ENCODE peak calls at places on chromosomes 5 and 9, in nine cellular contexts. One of them, this sample, is unnamed.

GRCh38 chr5:180646289-180646962 is 3.0 kb downstream of the FLT4 start:
- DNase-seq in NCI-H1092: no peak
- DNase-seq in HT1080: no peak
- DNase-seq in neuronal stem cell: no peak
- DNase-seq in glutamatergic neuron: no peak
- DNase-seq in nephron progenitor cell: no peak
- DNase-seq in tibial artery: no peak
- DNase-seq in MCF 10A: no peak
- DNase-seq in NCI-H146: no peak
- DNase-seq in this sample: no peak

GRCh38 chr5:68194405-68194804 is 21.2 kb upstream of the PIK3R1 start:
- DNase-seq in NCI-H1092: no peak
- DNase-seq in HT1080: no peak
- DNase-seq in neuronal stem cell: no peak
- DNase-seq in glutamatergic neuron: no peak
- DNase-seq in nephron progenitor cell: no peak
- DNase-seq in tibial artery: no peak
- DNase-seq in MCF 10A: no peak
- DNase-seq in NCI-H146: no peak
- DNase-seq in this sample: no peak

GRCh38 chr5:157603333-157604190 is 28.0 kb upstream of the ADAM19 start:
- DNase-seq in NCI-H1092: no peak
- DNase-seq in HT1080: peak; percentile 99
- DNase-seq in neuronal stem cell: no peak
- DNase-seq in glutamatergic neuron: peak; percentile 47
- DNase-seq in nephron progenitor cell: no peak
- DNase-seq in tibial artery: no peak
- DNase-seq in MCF 10A: peak; percentile 93
- DNase-seq in NCI-H146: no peak
- DNase-seq in this sample: peak; percentile 18

GRCh38 chr9:88537743-88538055 is 2.7 kb downstream of the NXNL2 start:
- DNase-seq in NCI-H1092: no peak
- DNase-seq in HT1080: peak; percentile 70
- DNase-seq in neuronal stem cell: peak; percentile 18
- DNase-seq in glutamatergic neuron: peak; percentile 33
- DNase-seq in nephron progenitor cell: peak; percentile 48
- DNase-seq in tibial artery: peak; percentile 95
- DNase-seq in MCF 10A: peak; percentile 60
- DNase-seq in NCI-H146: peak; percentile 1
- DNase-seq in this sample: no peak

GRCh38 chr9:9215050-9215449 is 1397.8 kb downstream of the PTPRD start:
- DNase-seq in NCI-H1092: no peak
- DNase-seq in HT1080: no peak
- DNase-seq in neuronal stem cell: no peak
- DNase-seq in glutamatergic neuron: no peak
- DNase-seq in nephron progenitor cell: no peak
- DNase-seq in tibial artery: no peak
- DNase-seq in MCF 10A: peak; percentile 1
- DNase-seq in NCI-H146: no peak
- DNase-seq in this sample: no peak

GRCh38 chr5:115151208-115151805 is 18.4 kb downstream of the TRIM36 start:
- DNase-seq in NCI-H1092: no peak
- DNase-seq in HT1080: no peak
- DNase-seq in neuronal stem cell: no peak
- DNase-seq in glutamatergic neuron: no peak
- DNase-seq in nephron progenitor cell: no peak
- DNase-seq in tibial artery: no peak
- DNase-seq in MCF 10A: no peak
- DNase-seq in NCI-H146: no peak
- DNase-seq in this sample: no peak

GRCh38 chr5:150398432-150399157 is 14.1 kb downstream of the CD74 start:
- DNase-seq in NCI-H1092: no peak
- DNase-seq in HT1080: no peak
- DNase-seq in neuronal stem cell: no peak
- DNase-seq in glutamatergic neuron: no peak
- DNase-seq in nephron progenitor cell: no peak
- DNase-seq in tibial artery: no peak
- DNase-seq in MCF 10A: no peak
- DNase-seq in NCI-H146: no peak
- DNase-seq in this sample: no peak

GRCh38 chr5:64872044-64872443 is 103.3 kb downstream of the CWC27 start:
- DNase-seq in NCI-H1092: no peak
- DNase-seq in HT1080: peak; percentile 73
- DNase-seq in neuronal stem cell: no peak
- DNase-seq in glutamatergic neuron: no peak
- DNase-seq in nephron progenitor cell: no peak
- DNase-seq in tibial artery: no peak
- DNase-seq in MCF 10A: peak; percentile 4
- DNase-seq in NCI-H146: no peak
- DNase-seq in this sample: no peak

GRCh38 chr5:35990941-35991592 is at the start of gene UGT3A1:
- DNase-seq in NCI-H1092: no peak
- DNase-seq in HT1080: no peak
- DNase-seq in neuronal stem cell: peak; percentile 40
- DNase-seq in glutamatergic neuron: peak; percentile 39
- DNase-seq in nephron progenitor cell: peak; percentile 48
- DNase-seq in tibial artery: no peak
- DNase-seq in MCF 10A: no peak
- DNase-seq in NCI-H146: no peak
- DNase-seq in this sample: no peak

GRCh38 chr9:122394265-122395242 is 23.7 kb downstream of the PTGS1 start:
- DNase-seq in NCI-H1092: no peak
- DNase-seq in HT1080: peak; percentile 63
- DNase-seq in neuronal stem cell: no peak
- DNase-seq in glutamatergic neuron: no peak
- DNase-seq in nephron progenitor cell: no peak
- DNase-seq in tibial artery: no peak
- DNase-seq in MCF 10A: peak; percentile 60
- DNase-seq in NCI-H146: no peak
- DNase-seq in this sample: no peak

GRCh38 chr9:5354184-5354583 is 14.5 kb upstream of the RLN1 start:
- DNase-seq in NCI-H1092: no peak
- DNase-seq in HT1080: no peak
- DNase-seq in neuronal stem cell: no peak
- DNase-seq in glutamatergic neuron: no peak
- DNase-seq in nephron progenitor cell: no peak
- DNase-seq in tibial artery: no peak
- DNase-seq in MCF 10A: no peak
- DNase-seq in NCI-H146: no peak
- DNase-seq in this sample: no peak

GRCh38 chr9:32419921-32420320 is 35.5 kb downstream of the ACO1 start:
- DNase-seq in NCI-H1092: no peak
- DNase-seq in HT1080: no peak
- DNase-seq in neuronal stem cell: no peak
- DNase-seq in glutamatergic neuron: no peak
- DNase-seq in nephron progenitor cell: no peak
- DNase-seq in tibial artery: no peak
- DNase-seq in MCF 10A: no peak
- DNase-seq in NCI-H146: no peak
- DNase-seq in this sample: no peak

GRCh38 chr5:20420991-20421595 is 433.1 kb upstream of the CDH18 start:
- DNase-seq in NCI-H1092: no peak
- DNase-seq in HT1080: no peak
- DNase-seq in neuronal stem cell: no peak
- DNase-seq in glutamatergic neuron: no peak
- DNase-seq in nephron progenitor cell: no peak
- DNase-seq in tibial artery: no peak
- DNase-seq in MCF 10A: no peak
- DNase-seq in NCI-H146: no peak
- DNase-seq in this sample: no peak

GRCh38 chr9:121059998-121060636 is 10.0 kb upstream of the C5 start:
- DNase-seq in NCI-H1092: peak; percentile 8
- DNase-seq in HT1080: peak; percentile 45
- DNase-seq in neuronal stem cell: peak; percentile 61
- DNase-seq in glutamatergic neuron: no peak
- DNase-seq in nephron progenitor cell: peak; percentile 30
- DNase-seq in tibial artery: no peak
- DNase-seq in MCF 10A: peak; percentile 66
- DNase-seq in NCI-H146: peak; percentile 44
- DNase-seq in this sample: peak; percentile 56

GRCh38 chr5:64958757-64959391 is 190.1 kb downstream of the CWC27 start:
- DNase-seq in NCI-H1092: no peak
- DNase-seq in HT1080: peak; percentile 23
- DNase-seq in neuronal stem cell: no peak
- DNase-seq in glutamatergic neuron: no peak
- DNase-seq in nephron progenitor cell: no peak
- DNase-seq in tibial artery: no peak
- DNase-seq in MCF 10A: peak; percentile 30
- DNase-seq in NCI-H146: peak; percentile 6
- DNase-seq in this sample: peak; percentile 11

GRCh38 chr5:154403234-154403633 is 42.6 kb upstream of the SAP30L start:
- DNase-seq in NCI-H1092: no peak
- DNase-seq in HT1080: peak; percentile 10
- DNase-seq in neuronal stem cell: no peak
- DNase-seq in glutamatergic neuron: no peak
- DNase-seq in nephron progenitor cell: no peak
- DNase-seq in tibial artery: no peak
- DNase-seq in MCF 10A: no peak
- DNase-seq in NCI-H146: no peak
- DNase-seq in this sample: no peak

GRCh38 chr5:173391031-173391430 is 62.8 kb upstream of the STC2 start:
- DNase-seq in NCI-H1092: no peak
- DNase-seq in HT1080: no peak
- DNase-seq in neuronal stem cell: no peak
- DNase-seq in glutamatergic neuron: no peak
- DNase-seq in nephron progenitor cell: no peak
- DNase-seq in tibial artery: no peak
- DNase-seq in MCF 10A: no peak
- DNase-seq in NCI-H146: no peak
- DNase-seq in this sample: no peak

GRCh38 chr9:135848341-135849047 is 58.9 kb downstream of the CAMSAP1 start:
- DNase-seq in NCI-H1092: no peak
- DNase-seq in HT1080: no peak
- DNase-seq in neuronal stem cell: no peak
- DNase-seq in glutamatergic neuron: no peak
- DNase-seq in nephron progenitor cell: no peak
- DNase-seq in tibial artery: no peak
- DNase-seq in MCF 10A: no peak
- DNase-seq in NCI-H146: no peak
- DNase-seq in this sample: no peak

GRCh38 chr9:110638381-110638954 is 30.1 kb upstream of the MUSK start:
- DNase-seq in NCI-H1092: peak; percentile 23
- DNase-seq in HT1080: no peak
- DNase-seq in neuronal stem cell: no peak
- DNase-seq in glutamatergic neuron: no peak
- DNase-seq in nephron progenitor cell: no peak
- DNase-seq in tibial artery: no peak
- DNase-seq in MCF 10A: peak; percentile 50
- DNase-seq in NCI-H146: no peak
- DNase-seq in this sample: no peak

GRCh38 chr9:36461341-36461740 is 61.3 kb upstream of the RNF38 start:
- DNase-seq in NCI-H1092: no peak
- DNase-seq in HT1080: no peak
- DNase-seq in neuronal stem cell: no peak
- DNase-seq in glutamatergic neuron: no peak
- DNase-seq in nephron progenitor cell: no peak
- DNase-seq in tibial artery: no peak
- DNase-seq in MCF 10A: no peak
- DNase-seq in NCI-H146: no peak
- DNase-seq in this sample: no peak

GRCh38 chr5:176402684-176403083 is 13.7 kb downstream of the CLTB start:
- DNase-seq in NCI-H1092: no peak
- DNase-seq in HT1080: no peak
- DNase-seq in neuronal stem cell: no peak
- DNase-seq in glutamatergic neuron: no peak
- DNase-seq in nephron progenitor cell: no peak
- DNase-seq in tibial artery: peak; percentile 28
- DNase-seq in MCF 10A: no peak
- DNase-seq in NCI-H146: no peak
- DNase-seq in this sample: no peak

GRCh38 chr9:130940693-130941576 is 1.9 kb upstream of the FIBCD1 start:
- DNase-seq in NCI-H1092: peak; percentile 47
- DNase-seq in HT1080: peak; percentile 49
- DNase-seq in neuronal stem cell: no peak
- DNase-seq in glutamatergic neuron: peak; percentile 78
- DNase-seq in nephron progenitor cell: peak; percentile 82
- DNase-seq in tibial artery: peak; percentile 81
- DNase-seq in MCF 10A: peak; percentile 87
- DNase-seq in NCI-H146: peak; percentile 92
- DNase-seq in this sample: peak; percentile 47

GRCh38 chr5:68048529-68048928 is 167.0 kb upstream of the PIK3R1 start:
- DNase-seq in NCI-H1092: no peak
- DNase-seq in HT1080: no peak
- DNase-seq in neuronal stem cell: no peak
- DNase-seq in glutamatergic neuron: no peak
- DNase-seq in nephron progenitor cell: no peak
- DNase-seq in tibial artery: no peak
- DNase-seq in MCF 10A: no peak
- DNase-seq in NCI-H146: no peak
- DNase-seq in this sample: no peak

GRCh38 chr5:89951876-89952275 is 457.7 kb downstream of the CETN3 start:
- DNase-seq in NCI-H1092: no peak
- DNase-seq in HT1080: no peak
- DNase-seq in neuronal stem cell: no peak
- DNase-seq in glutamatergic neuron: no peak
- DNase-seq in nephron progenitor cell: no peak
- DNase-seq in tibial artery: no peak
- DNase-seq in MCF 10A: no peak
- DNase-seq in NCI-H146: no peak
- DNase-seq in this sample: no peak

GRCh38 chr9:77236693-77237092 is 59.4 kb downstream of the VPS13A start:
- DNase-seq in NCI-H1092: no peak
- DNase-seq in HT1080: no peak
- DNase-seq in neuronal stem cell: no peak
- DNase-seq in glutamatergic neuron: no peak
- DNase-seq in nephron progenitor cell: no peak
- DNase-seq in tibial artery: no peak
- DNase-seq in MCF 10A: no peak
- DNase-seq in NCI-H146: no peak
- DNase-seq in this sample: peak; percentile 2

GRCh38 chr5:34524123-34524522 is 132.0 kb upstream of the RAI14 start:
- DNase-seq in NCI-H1092: no peak
- DNase-seq in HT1080: peak; percentile 60
- DNase-seq in neuronal stem cell: no peak
- DNase-seq in glutamatergic neuron: no peak
- DNase-seq in nephron progenitor cell: no peak
- DNase-seq in tibial artery: no peak
- DNase-seq in MCF 10A: peak; percentile 85
- DNase-seq in NCI-H146: no peak
- DNase-seq in this sample: no peak

GRCh38 chr5:115571441-115571878 is 26.9 kb upstream of the FEM1C start:
- DNase-seq in NCI-H1092: no peak
- DNase-seq in HT1080: no peak
- DNase-seq in neuronal stem cell: peak; percentile 30
- DNase-seq in glutamatergic neuron: no peak
- DNase-seq in nephron progenitor cell: no peak
- DNase-seq in tibial artery: no peak
- DNase-seq in MCF 10A: no peak
- DNase-seq in NCI-H146: peak; percentile 29
- DNase-seq in this sample: no peak

GRCh38 chr5:60349891-60350415 is 350.0 kb downstream of the DEPDC1B start:
- DNase-seq in NCI-H1092: no peak
- DNase-seq in HT1080: no peak
- DNase-seq in neuronal stem cell: no peak
- DNase-seq in glutamatergic neuron: no peak
- DNase-seq in nephron progenitor cell: no peak
- DNase-seq in tibial artery: no peak
- DNase-seq in MCF 10A: no peak
- DNase-seq in NCI-H146: no peak
- DNase-seq in this sample: no peak

GRCh38 chr5:86675311-86675710 is 57.6 kb downstream of the COX7C start:
- DNase-seq in NCI-H1092: no peak
- DNase-seq in HT1080: no peak
- DNase-seq in neuronal stem cell: no peak
- DNase-seq in glutamatergic neuron: no peak
- DNase-seq in nephron progenitor cell: no peak
- DNase-seq in tibial artery: no peak
- DNase-seq in MCF 10A: no peak
- DNase-seq in NCI-H146: no peak
- DNase-seq in this sample: no peak

GRCh38 chr5:4518924-4519660 is 621.0 kb upstream of the ADAMTS16 start:
- DNase-seq in NCI-H1092: no peak
- DNase-seq in HT1080: no peak
- DNase-seq in neuronal stem cell: no peak
- DNase-seq in glutamatergic neuron: no peak
- DNase-seq in nephron progenitor cell: no peak
- DNase-seq in tibial artery: no peak
- DNase-seq in MCF 10A: no peak
- DNase-seq in NCI-H146: peak; percentile 45
- DNase-seq in this sample: no peak

GRCh38 chr9:83957029-83957513 is 22.9 kb downstream of the HNRNPK start:
- DNase-seq in NCI-H1092: no peak
- DNase-seq in HT1080: no peak
- DNase-seq in neuronal stem cell: no peak
- DNase-seq in glutamatergic neuron: no peak
- DNase-seq in nephron progenitor cell: no peak
- DNase-seq in tibial artery: no peak
- DNase-seq in MCF 10A: no peak
- DNase-seq in NCI-H146: no peak
- DNase-seq in this sample: no peak

This sample was measured in HepG2.